ENCODE peak calls at places on chromosomes 1 and 21, in nine cellular contexts. M is MCF 10A; E is body of pancreas; L is GM06990; J is upper lobe of right lung; B is GM23338; I is A549; A is hepatocyte; H is CD4-positive, alpha-beta T cell. S is an unnamed sample.
A peak's percentile ranks its signal among the peaks of the same experiment; 100 is the strongest.

GRCh38 chr1:41341756-41342562 is 19.3 kb upstream of the FOXO6 start:
- DNase-seq in M (peak; percentile 62), E (peak; percentile 71), L (no peak), J (peak; percentile 44), B (no peak), I (no peak), A (peak; percentile 63), H (no peak), S (no peak)

GRCh38 chr21:26280715-26281310 is 110.2 kb upstream of the APP start:
- DNase-seq in M (peak; percentile 11), E (no peak), L (no peak), J (no peak), B (peak; percentile 11), I (no peak), A (no peak), H (no peak), S (no peak)

GRCh38 chr1:205596876-205597275 is 34.9 kb downstream of the ELK4 start:
- DNase-seq in M (no peak), E (no peak), L (no peak), J (no peak), B (no peak), I (no peak), A (no peak), H (no peak), S (no peak)

GRCh38 chr1:6093611-6094010 is 47.9 kb downstream of the KCNAB2 start:
- DNase-seq in M (no peak), E (no peak), L (no peak), J (no peak), B (no peak), I (no peak), A (no peak), H (no peak), S (no peak)

GRCh38 chr1:204513117-204513716 is 3.0 kb upstream of the MDM4 start:
- DNase-seq in M (no peak), E (no peak), L (peak; percentile 86), J (peak; percentile 81), B (no peak), I (no peak), A (no peak), H (peak; percentile 31), S (peak; percentile 68)

GRCh38 chr1:204188959-204189639 is 7.2 kb downstream of the KISS1 start:
- DNase-seq in M (no peak), E (no peak), L (no peak), J (no peak), B (no peak), I (no peak), A (no peak), H (no peak), S (peak; percentile 46)

GRCh38 chr1:116751626-116752025 is 2.6 kb upstream of the CD2 start:
- DNase-seq in M (no peak), E (no peak), L (no peak), J (no peak), B (no peak), I (no peak), A (no peak), H (no peak), S (no peak)

GRCh38 chr1:65990161-65990560 is 197.5 kb downstream of the PDE4B start:
- DNase-seq in M (no peak), E (no peak), L (no peak), J (no peak), B (no peak), I (no peak), A (no peak), H (no peak), S (no peak)

GRCh38 chr21:14773777-14774345 is 227.7 kb upstream of the SAMSN1 start:
- DNase-seq in M (peak; percentile 72), E (peak; percentile 83), L (no peak), J (no peak), B (peak; percentile 90), I (peak; percentile 19), A (peak; percentile 35), H (peak; percentile 53), S (peak; percentile 20)

GRCh38 chr1:167455786-167456446 is 62.4 kb downstream of the CD247 start:
- DNase-seq in M (no peak), E (peak; percentile 59), L (no peak), J (no peak), B (peak; percentile 62), I (peak; percentile 13), A (peak; percentile 40), H (no peak), S (peak; percentile 65)

GRCh38 chr1:41622859-41623732 is 138.6 kb upstream of the EDN2 start:
- DNase-seq in M (no peak), E (no peak), L (peak; percentile 71), J (no peak), B (no peak), I (no peak), A (no peak), H (no peak), S (peak; percentile 87)

GRCh38 chr1:40004857-40005256 is 35.7 kb upstream of the CAP1 start:
- DNase-seq in M (no peak), E (no peak), L (no peak), J (no peak), B (peak; percentile 66), I (no peak), A (no peak), H (no peak), S (no peak)

GRCh38 chr1:156959414-156959813 is 39.0 kb downstream of the LRRC71 start:
- DNase-seq in M (no peak), E (no peak), L (no peak), J (no peak), B (no peak), I (no peak), A (peak; percentile 44), H (no peak), S (no peak)

DNA sequence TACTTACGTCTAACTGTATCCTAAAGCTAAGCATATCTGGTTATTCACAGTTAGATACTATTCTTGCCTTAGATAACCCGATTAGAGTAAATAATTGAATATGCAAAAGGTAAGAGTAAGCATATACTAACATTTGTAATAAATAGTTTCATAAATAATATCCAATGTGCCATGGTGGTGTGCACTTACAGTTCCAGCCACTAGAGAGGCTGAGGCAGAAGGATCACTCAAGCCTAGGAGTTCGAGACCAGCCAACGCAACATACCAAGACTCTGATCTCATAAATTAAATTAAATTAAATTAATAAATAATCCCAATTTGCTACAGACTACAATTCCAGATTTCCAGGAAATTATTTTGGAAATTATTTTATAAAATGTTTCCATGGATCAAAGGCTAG is 12.2 kb downstream of the ARID4B start:
- DNase-seq in M (no peak), E (no peak), L (no peak), J (no peak), B (no peak), I (no peak), A (no peak), H (no peak), S (no peak)
- TF ChIP-seq CTCF in M (no peak), E (no peak), L (no peak), J (no peak), B (no peak), I (no peak), A (no peak), H (no peak), S (no peak)

GRCh38 chr1:92968138-92969032 is 7.1 kb upstream of the DIPK1A start:
- DNase-seq in M (peak; percentile 45), E (no peak), L (no peak), J (no peak), B (peak; percentile 57), I (no peak), A (no peak), H (no peak), S (no peak)
- TF ChIP-seq CTCF in M (peak; percentile 52), E (peak; percentile 61), L (peak; percentile 72), J (peak; percentile 55), B (peak; percentile 65), I (peak; percentile 52), A (peak; percentile 49), H (peak; percentile 79), S (peak; percentile 53)

GRCh38 chr1:56578963-56579875 is at the start of gene PLPP3:
- DNase-seq in M (peak; percentile 85), E (peak; percentile 90), L (peak; percentile 78), J (peak; percentile 91), B (peak; percentile 90), I (peak; percentile 88), A (peak; percentile 92), H (no peak), S (peak; percentile 59)

GRCh38 chr1:56575865-56576264 is 3.5 kb downstream of the PLPP3 start:
- DNase-seq in M (no peak), E (no peak), L (no peak), J (no peak), B (no peak), I (no peak), A (no peak), H (no peak), S (no peak)

GRCh38 chr1:56577859-56578663 is 1.3 kb downstream of the PLPP3 start:
- DNase-seq in M (peak; percentile 55), E (peak; percentile 81), L (peak; percentile 65), J (peak; percentile 85), B (peak; percentile 65), I (peak; percentile 26), A (peak; percentile 72), H (no peak), S (peak; percentile 46)

GRCh38 chr1:56578664-56578962 is 750 bp downstream of the PLPP3 start:
- DNase-seq in M (no peak), E (no peak), L (peak; percentile 70), J (no peak), B (no peak), I (no peak), A (peak; percentile 51), H (no peak), S (no peak)

GRCh38 chr1:56576880-56577858 is 2.2 kb downstream of the PLPP3 start:
- DNase-seq in M (peak; percentile 42), E (peak; percentile 23), L (no peak), J (no peak), B (peak; percentile 81), I (peak; percentile 26), A (peak; percentile 64), H (no peak), S (peak; percentile 36)
- TF ChIP-seq CTCF in M (peak; percentile 31), E (peak; percentile 38), L (peak; percentile 16), J (peak; percentile 44), B (peak; percentile 45), I (peak; percentile 37), A (peak; percentile 44), H (no peak), S (no peak)

GRCh38 chr1:212515329-212515760 is 82.6 kb downstream of the NENF start:
- DNase-seq in M (no peak), E (no peak), L (no peak), J (no peak), B (peak; percentile 52), I (no peak), A (no peak), H (no peak), S (no peak)
- TF ChIP-seq CTCF in M (no peak), E (no peak), L (no peak), J (no peak), B (no peak), I (no peak), A (no peak), H (no peak), S (no peak)